ENCODE peak calls at places on chromosomes 11 and 22, in nine cellular contexts. M is uterus; X is neural progenitor cell; G is CD8-positive, alpha-beta T cell; T is H1; W is lower lobe of right lung; D is keratinocyte; L is cardiac muscle cell; H is K562. Q is an unnamed sample.

GRCh38 chr11:22778642-22779041 is 51.0 kb downstream of the SVIP start:
- DNase-seq in M (no peak), X (no peak), G (no peak), T (no peak), W (no peak), D (no peak), L (no peak), H (no peak), Q (peak)

GRCh38 chr11:108223449-108224149 is 732 bp downstream of the ATM start:
- DNase-seq in M (no peak), X (no peak), G (peak), T (no peak), W (no peak), D (no peak), L (peak), H (peak), Q (no peak)

GRCh38 chr11:107844041-107844440 is 14.5 kb downstream of the SLC35F2 start:
- DNase-seq in M (no peak), X (no peak), G (no peak), T (no peak), W (no peak), D (peak), L (peak), H (no peak), Q (peak)

GRCh38 chr11:64538501-64538951 is 52.5 kb upstream of the SLC22A12 start:
- DNase-seq in M (no peak), X (no peak), G (no peak), T (no peak), W (peak), D (no peak), L (no peak), H (no peak), Q (no peak)

GRCh38 chr22:46373838-46374662 is 38.5 kb downstream of the TRMU start:
- DNase-seq in M (no peak), X (no peak), G (peak), T (no peak), W (no peak), D (no peak), L (no peak), H (no peak), Q (no peak)

GRCh38 chr22:28799834-28800307 is 498 bp downstream of the XBP1 start:
- DNase-seq in M (peak), X (peak), G (no peak), T (no peak), W (peak), D (no peak), L (peak), H (peak), Q (peak)

GRCh38 chr11:32438346-32438882 is 3.1 kb upstream of the WT1 start:
- DNase-seq in M (no peak), X (peak), G (no peak), T (no peak), W (no peak), D (no peak), L (no peak), H (no peak), Q (no peak)

GRCh38 chr11:28981331-28981865 is 873.2 kb downstream of the METTL15 start:
- DNase-seq in M (no peak), X (no peak), G (no peak), T (no peak), W (no peak), D (no peak), L (peak), H (no peak), Q (peak)

GRCh38 chr11:383431-383830 is 10.6 kb upstream of the PKP3 start:
- DNase-seq in M (no peak), X (no peak), G (no peak), T (no peak), W (no peak), D (no peak), L (no peak), H (no peak), Q (no peak)

GRCh38 chr22:28896611-28897010 is 13.2 kb downstream of the ZNRF3 start:
- DNase-seq in M (no peak), X (no peak), G (no peak), T (no peak), W (no peak), D (no peak), L (no peak), H (no peak), Q (peak)

DNA sequence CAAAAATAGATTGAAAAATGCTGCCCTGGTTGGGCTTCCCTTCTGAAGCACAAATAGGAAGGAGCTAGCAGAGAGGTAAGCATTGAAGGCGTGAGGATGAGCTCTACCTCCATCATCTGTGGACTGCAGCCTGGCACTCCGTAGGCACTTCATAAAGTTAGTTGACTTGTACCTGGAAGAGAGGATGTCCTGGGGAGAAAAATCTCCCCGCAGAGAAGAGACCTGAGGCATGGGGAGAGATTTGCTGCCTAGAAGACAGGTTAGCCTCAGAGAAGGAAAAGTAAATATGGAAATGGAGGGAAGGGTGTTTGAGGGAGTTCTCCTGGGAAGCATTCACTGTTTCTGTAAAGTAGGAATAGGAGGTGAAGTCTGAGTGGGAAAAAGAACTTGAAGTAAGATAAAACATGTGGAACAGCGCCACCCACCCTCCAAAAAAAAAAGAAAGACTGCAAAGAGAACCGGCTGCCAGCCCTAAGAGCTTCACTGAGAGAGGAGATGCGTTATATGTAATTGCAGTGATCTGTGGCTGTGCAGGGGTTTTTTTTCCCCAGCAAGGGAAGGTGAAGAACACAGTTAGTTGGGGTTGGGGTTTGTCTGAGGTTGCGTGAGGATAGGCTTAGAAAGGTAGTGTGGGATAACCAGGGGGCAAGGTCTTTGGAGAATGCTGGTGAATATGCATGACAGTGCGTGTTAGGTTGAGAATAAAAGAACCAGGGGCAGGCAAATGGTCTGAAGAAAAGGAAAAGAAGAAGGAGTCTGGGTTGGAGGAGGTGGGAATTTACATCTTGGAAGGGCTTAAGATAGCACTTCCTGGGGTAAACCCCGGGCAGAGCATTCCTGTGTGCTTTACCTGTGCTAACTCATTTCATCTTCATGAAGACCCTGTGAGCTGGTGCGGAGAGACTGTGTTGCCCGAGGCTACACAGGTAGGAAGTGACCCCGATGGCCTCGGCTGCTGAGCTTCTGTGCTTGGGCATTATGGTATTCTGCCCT is 16.0 kb downstream of the TNRC6B start:
- DNase-seq in M (no peak), X (peak), G (no peak), T (peak), W (no peak), D (no peak), L (peak), H (no peak), Q (peak)
- TF ChIP-seq CTCF in M (no peak), X (peak), G (peak), T (peak), W (peak), D (peak), L (peak), H (peak), Q (peak)

GRCh38 chr11:122933434-122933833 is 48.2 kb downstream of the BSX start:
- DNase-seq in M (no peak), X (no peak), G (no peak), T (no peak), W (no peak), D (no peak), L (peak), H (no peak), Q (no peak)
- H3K4me3 ChIP-seq in M (no peak), X (no peak), G (no peak), T (no peak), W (no peak), D (no peak), L (no peak), H (no peak), Q (no peak)

DNA sequence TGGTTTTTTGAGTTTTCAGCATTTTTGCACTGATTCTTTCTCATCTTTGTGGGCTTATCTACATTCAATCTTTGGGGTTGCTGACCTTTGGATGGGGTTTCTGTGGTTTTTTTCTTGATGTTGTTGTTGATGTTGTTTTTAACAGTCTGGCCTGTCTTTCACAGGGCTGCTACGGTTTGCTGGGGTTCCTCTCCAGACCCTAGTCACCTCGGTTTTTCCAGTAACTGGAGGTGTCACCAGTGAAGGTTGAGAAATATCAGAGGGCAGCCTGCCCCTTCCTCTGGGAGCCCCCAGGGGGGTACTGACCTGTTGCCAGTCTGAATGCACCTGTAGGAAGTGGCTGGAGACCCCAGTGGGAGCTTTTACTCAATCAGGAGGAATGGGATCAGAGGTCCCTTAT is 365.4 kb downstream of the JRKL start:
- DNase-seq in M (no peak), X (no peak), G (no peak), T (no peak), W (no peak), D (no peak), L (no peak), H (no peak), Q (no peak)
- TF ChIP-seq CTCF in M (no peak), X (no peak), G (no peak), T (no peak), W (no peak), D (no peak), L (no peak), H (no peak), Q (no peak)

GRCh38 chr11:125494033-125494364 is 2.1 kb downstream of the FEZ1 start:
- DNase-seq in M (no peak), X (peak), G (no peak), T (no peak), W (no peak), D (no peak), L (no peak), H (no peak), Q (no peak)
- H3K4me3 ChIP-seq in M (no peak), X (peak), G (no peak), T (peak), W (no peak), D (peak), L (no peak), H (no peak), Q (no peak)

DNA sequence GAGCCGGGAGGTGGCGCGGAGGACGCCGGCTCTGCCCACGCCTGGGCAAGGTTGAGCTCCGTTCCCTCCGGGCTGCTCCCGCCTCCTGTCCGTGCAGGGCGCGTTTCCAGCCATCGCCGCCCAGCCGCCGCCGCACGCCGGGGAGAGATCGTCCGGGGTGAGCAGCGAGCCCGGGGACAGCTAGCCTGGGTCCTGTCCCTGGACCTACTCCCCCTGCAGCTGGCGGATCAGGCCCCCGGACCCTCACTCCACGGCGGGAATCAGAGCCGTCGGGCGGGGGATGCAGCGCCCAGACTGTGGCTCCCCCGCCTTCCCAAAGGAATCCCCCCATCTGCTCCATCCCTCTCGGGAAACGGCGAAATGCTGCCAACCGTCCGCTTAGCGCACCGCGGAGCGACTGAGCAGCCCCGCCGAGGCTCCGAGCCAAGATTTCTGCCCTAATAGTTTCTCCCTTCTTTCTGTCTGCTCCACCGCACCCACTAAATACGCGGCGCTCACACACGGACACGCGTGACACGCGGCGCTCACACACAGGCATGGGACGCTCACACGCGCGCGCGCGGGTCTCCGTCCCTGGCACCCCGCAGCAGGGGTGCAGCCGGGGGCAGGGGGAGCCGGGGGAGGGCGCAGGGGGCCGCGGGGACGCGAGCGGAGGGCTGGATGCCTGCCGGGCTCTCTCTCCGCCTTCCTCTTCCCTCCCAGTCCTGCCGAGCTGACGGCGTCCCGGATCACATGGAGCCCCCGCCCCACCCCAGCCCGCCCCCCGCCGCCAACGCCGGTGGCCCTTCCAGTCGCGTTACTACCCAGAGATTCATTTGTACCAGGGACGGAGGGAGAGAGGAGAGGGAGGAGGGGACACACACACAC is at the start of gene KCNJ5:
- DNase-seq in M (peak), X (peak), G (no peak), T (no peak), W (peak), D (no peak), L (no peak), H (no peak), Q (peak)
- TF ChIP-seq CTCF in M (no peak), X (no peak), G (no peak), T (no peak), W (no peak), D (no peak), L (no peak), H (no peak), Q (no peak)

Q was measured in epithelial cell of esophagus.